ENCODE peak calls at places on chromosomes 5 and 9, in seven cellular contexts. A is NCI-H2081; V is cardiac septum; B is activated CD4-positive, alpha-beta T cell treated with anti-CD3 and anti-CD28 coated beads for 36 hours; W is T follicular helper cell; X is fibroblast of villous mesenchyme; K is ovary. D is an unnamed sample.

GRCh38 chr5:9059920-9060691 is 485.8 kb downstream of the SEMA5A start:
- DNase-seq in K (no peak), B (no peak), V (no peak), A (no peak), X (peak), W (no peak), D (no peak)

GRCh38 chr5:10934789-10935355 is 173.8 kb upstream of the DAP start:
- DNase-seq in X (no peak), W (no peak), B (no peak), V (no peak), A (peak), K (no peak), D (no peak)

GRCh38 chr5:178328826-178329225 is 96.2 kb upstream of the PHYKPL start:
- DNase-seq in K (no peak), B (no peak), V (no peak), X (no peak), W (no peak), A (no peak), D (no peak)

GRCh38 chr9:22216730-22217160 is 207.6 kb upstream of the CDKN2B start:
- DNase-seq in X (peak), V (no peak), A (no peak), K (no peak), B (no peak), W (no peak), D (no peak)

GRCh38 chr9:111978616-111979015 is 82.0 kb downstream of the UGCG start:
- DNase-seq in K (no peak), A (no peak), X (peak), B (no peak), V (no peak), W (no peak), D (no peak)

GRCh38 chr5:147303976-147304375 is 69.2 kb downstream of the STK32A start:
- DNase-seq in B (no peak), X (peak), V (no peak), K (no peak), A (no peak), W (no peak), D (no peak)

GRCh38 chr5:56814361-56814962 is 887 bp upstream of the MAP3K1 start:
- DNase-seq in W (peak), K (peak), A (no peak), X (peak), B (peak), V (peak), D (peak)

GRCh38 chr9:130849356-130849755 is 14.3 kb downstream of the ABL1 start:
- DNase-seq in W (no peak), A (no peak), V (no peak), X (no peak), K (no peak), B (no peak), D (no peak)

GRCh38 chr5:95090774-95091173 is 194.1 kb downstream of the MCTP1 start:
- DNase-seq in V (no peak), K (no peak), B (no peak), A (no peak), X (no peak), W (no peak), D (no peak)

GRCh38 chr5:92147263-92147662 is 764.1 kb upstream of the ARRDC3 start:
- DNase-seq in A (peak), B (no peak), X (no peak), V (no peak), W (no peak), K (no peak), D (no peak)